ENCODE peak calls at places on chromosomes 2 and 18, in seven cellular contexts. One of them, this sample, is unnamed. For H3K4me1 and H3K9me3, the result is how much of the 10 kb centered on the place peaks cover.

GRCh38 chr18:24395049-24395780 is 2.4 kb downstream of the OSBPL1A start:
- DNase-seq in astrocyte: no peak
- DNase-seq in H9: no peak
- DNase-seq in heart left ventricle: no peak
- DNase-seq in neural progenitor cell: no peak
- DNase-seq in transverse colon: no peak
- DNase-seq in sigmoid colon: no peak
- DNase-seq in this sample: no peak

GRCh38 chr2:82839046-82839445 is 1620.0 kb downstream of the SUCLG1 start:
- DNase-seq in heart left ventricle: no peak
- DNase-seq in H9: no peak
- DNase-seq in transverse colon: no peak
- DNase-seq in astrocyte: peak
- DNase-seq in sigmoid colon: no peak
- DNase-seq in neural progenitor cell: no peak
- DNase-seq in this sample: no peak

GRCh38 chr2:111634050-111634784 is 249.8 kb downstream of the ANAPC1 start:
- DNase-seq in heart left ventricle: no peak
- DNase-seq in sigmoid colon: no peak
- DNase-seq in neural progenitor cell: no peak
- DNase-seq in astrocyte: no peak
- DNase-seq in transverse colon: no peak
- DNase-seq in H9: no peak
- DNase-seq in this sample: no peak

GRCh38 chr18:76431437-76432273 is 63.4 kb downstream of the ZNF516 start:
- DNase-seq in heart left ventricle: no peak
- DNase-seq in transverse colon: no peak
- DNase-seq in H9: no peak
- DNase-seq in sigmoid colon: peak
- DNase-seq in neural progenitor cell: no peak
- DNase-seq in astrocyte: no peak
- DNase-seq in this sample: no peak

GRCh38 chr2:69013123-69013836 is at the start of gene ANTXR1:
- DNase-seq in heart left ventricle: peak
- DNase-seq in neural progenitor cell: peak
- DNase-seq in astrocyte: peak
- DNase-seq in sigmoid colon: peak
- DNase-seq in transverse colon: peak
- DNase-seq in H9: peak
- DNase-seq in this sample: peak

GRCh38 chr2:218781691-218782528 is at the start of gene CYP27A1:
- DNase-seq in astrocyte: no peak
- DNase-seq in sigmoid colon: peak
- DNase-seq in H9: peak
- DNase-seq in transverse colon: peak
- DNase-seq in neural progenitor cell: peak
- DNase-seq in heart left ventricle: peak
- DNase-seq in this sample: peak

GRCh38 chr2:216081012-216081411 is 597 bp downstream of the PECR start:
- DNase-seq in astrocyte: no peak
- DNase-seq in transverse colon: no peak
- DNase-seq in sigmoid colon: no peak
- DNase-seq in heart left ventricle: no peak
- DNase-seq in H9: no peak
- DNase-seq in neural progenitor cell: no peak
- DNase-seq in this sample: no peak

GRCh38 chr2:30865892-30866681 is 58.8 kb upstream of the CAPN13 start:
- DNase-seq in heart left ventricle: no peak
- DNase-seq in H9: no peak
- DNase-seq in transverse colon: no peak
- DNase-seq in neural progenitor cell: no peak
- DNase-seq in astrocyte: no peak
- DNase-seq in sigmoid colon: no peak
- DNase-seq in this sample: no peak

GRCh38 chr2:209526541-209526940 is 102.7 kb downstream of the MAP2 start:
- DNase-seq in astrocyte: no peak
- DNase-seq in sigmoid colon: no peak
- DNase-seq in heart left ventricle: no peak
- DNase-seq in transverse colon: no peak
- DNase-seq in neural progenitor cell: no peak
- DNase-seq in H9: no peak
- DNase-seq in this sample: no peak

GRCh38 chr18:48488388-48488850 is 50.4 kb upstream of the CTIF start:
- DNase-seq in H9: no peak
- DNase-seq in astrocyte: peak
- DNase-seq in heart left ventricle: peak
- DNase-seq in transverse colon: peak
- DNase-seq in neural progenitor cell: no peak
- DNase-seq in sigmoid colon: no peak
- DNase-seq in this sample: peak

GRCh38 chr2:221569342-221570278 is 2.5 kb downstream of the EPHA4 start:
- DNase-seq in heart left ventricle: no peak
- DNase-seq in neural progenitor cell: peak
- DNase-seq in sigmoid colon: no peak
- DNase-seq in astrocyte: no peak
- DNase-seq in H9: peak
- DNase-seq in transverse colon: no peak
- DNase-seq in this sample: no peak

GRCh38 chr2:234770715-234771141 is 181.1 kb upstream of the SH3BP4 start:
- DNase-seq in transverse colon: no peak
- DNase-seq in sigmoid colon: no peak
- DNase-seq in neural progenitor cell: no peak
- DNase-seq in H9: no peak
- DNase-seq in heart left ventricle: no peak
- DNase-seq in astrocyte: no peak
- DNase-seq in this sample: no peak

GRCh38 chr2:134194519-134194918 is 59.4 kb upstream of the MGAT5 start:
- DNase-seq in sigmoid colon: no peak
- DNase-seq in heart left ventricle: no peak
- DNase-seq in neural progenitor cell: no peak
- DNase-seq in astrocyte: no peak
- DNase-seq in transverse colon: no peak
- DNase-seq in H9: no peak
- DNase-seq in this sample: no peak
- H3K4me1 ChIP-seq in sigmoid colon: under half
- H3K4me1 ChIP-seq in heart left ventricle: under half
- H3K4me1 ChIP-seq in neural progenitor cell: under half
- H3K4me1 ChIP-seq in astrocyte: under half
- H3K4me1 ChIP-seq in transverse colon: under half
- H3K4me1 ChIP-seq in H9: under half
- H3K4me1 ChIP-seq in this sample: under half

GRCh38 chr2:886072-887022 is 64.3 kb upstream of the SNTG2 start:
- DNase-seq in transverse colon: no peak
- DNase-seq in H9: peak
- DNase-seq in sigmoid colon: no peak
- DNase-seq in neural progenitor cell: peak
- DNase-seq in astrocyte: no peak
- DNase-seq in heart left ventricle: peak
- DNase-seq in this sample: no peak
- TF ChIP-seq CTCF in transverse colon: no peak
- TF ChIP-seq CTCF in H9: no peak
- TF ChIP-seq CTCF in sigmoid colon: no peak
- TF ChIP-seq CTCF in neural progenitor cell: no peak
- TF ChIP-seq CTCF in astrocyte: no peak
- TF ChIP-seq CTCF in heart left ventricle: no peak
- TF ChIP-seq CTCF in this sample: no peak

GRCh38 chr18:79905389-79905911 is 46.0 kb downstream of the SLC66A2 start:
- DNase-seq in astrocyte: peak
- DNase-seq in neural progenitor cell: no peak
- DNase-seq in transverse colon: no peak
- DNase-seq in sigmoid colon: no peak
- DNase-seq in heart left ventricle: peak
- DNase-seq in H9: peak
- DNase-seq in this sample: no peak
- H3K9me3 ChIP-seq in astrocyte: under half
- H3K9me3 ChIP-seq in neural progenitor cell: under half
- H3K9me3 ChIP-seq in transverse colon: under half
- H3K9me3 ChIP-seq in sigmoid colon: under half
- H3K9me3 ChIP-seq in heart left ventricle: under half
- H3K9me3 ChIP-seq in H9: under half
- H3K9me3 ChIP-seq in this sample: under half

GRCh38 chr2:46314065-46314835 is 17.0 kb downstream of the EPAS1 start:
- DNase-seq in transverse colon: no peak
- DNase-seq in neural progenitor cell: no peak
- DNase-seq in H9: no peak
- DNase-seq in sigmoid colon: no peak
- DNase-seq in heart left ventricle: no peak
- DNase-seq in astrocyte: no peak
- DNase-seq in this sample: no peak
- H3K4me1 ChIP-seq in transverse colon: under half
- H3K4me1 ChIP-seq in neural progenitor cell: under half
- H3K4me1 ChIP-seq in H9: under half
- H3K4me1 ChIP-seq in sigmoid colon: under half
- H3K4me1 ChIP-seq in heart left ventricle: half or more
- H3K4me1 ChIP-seq in astrocyte: under half
- H3K4me1 ChIP-seq in this sample: under half

GRCh38 chr18:7608174-7608550 is 41.0 kb downstream of the PTPRM start:
- DNase-seq in astrocyte: peak
- DNase-seq in heart left ventricle: no peak
- DNase-seq in transverse colon: no peak
- DNase-seq in sigmoid colon: no peak
- DNase-seq in neural progenitor cell: no peak
- DNase-seq in H9: no peak
- DNase-seq in this sample: no peak

GRCh38 chr18:7609617-7610016 is 42.5 kb downstream of the PTPRM start:
- DNase-seq in astrocyte: no peak
- DNase-seq in transverse colon: no peak
- DNase-seq in sigmoid colon: no peak
- DNase-seq in H9: no peak
- DNase-seq in neural progenitor cell: no peak
- DNase-seq in heart left ventricle: no peak
- DNase-seq in this sample: no peak

GRCh38 chr18:7607535-7608173 is 40.5 kb downstream of the PTPRM start:
- DNase-seq in neural progenitor cell: no peak
- DNase-seq in heart left ventricle: peak
- DNase-seq in sigmoid colon: no peak
- DNase-seq in astrocyte: no peak
- DNase-seq in transverse colon: no peak
- DNase-seq in H9: no peak
- DNase-seq in this sample: no peak

GRCh38 chr18:7605705-7606104 is 38.6 kb downstream of the PTPRM start:
- DNase-seq in sigmoid colon: no peak
- DNase-seq in neural progenitor cell: no peak
- DNase-seq in astrocyte: no peak
- DNase-seq in H9: peak
- DNase-seq in transverse colon: no peak
- DNase-seq in heart left ventricle: no peak
- DNase-seq in this sample: no peak

GRCh38 chr18:7608798-7609197 is 41.7 kb downstream of the PTPRM start:
- DNase-seq in transverse colon: no peak
- DNase-seq in H9: no peak
- DNase-seq in heart left ventricle: peak
- DNase-seq in astrocyte: peak
- DNase-seq in sigmoid colon: no peak
- DNase-seq in neural progenitor cell: no peak
- DNase-seq in this sample: no peak
- TF ChIP-seq CTCF in transverse colon: no peak
- TF ChIP-seq CTCF in H9: no peak
- TF ChIP-seq CTCF in heart left ventricle: no peak
- TF ChIP-seq CTCF in astrocyte: no peak
- TF ChIP-seq CTCF in sigmoid colon: no peak
- TF ChIP-seq CTCF in neural progenitor cell: no peak
- TF ChIP-seq CTCF in this sample: no peak

DNA sequence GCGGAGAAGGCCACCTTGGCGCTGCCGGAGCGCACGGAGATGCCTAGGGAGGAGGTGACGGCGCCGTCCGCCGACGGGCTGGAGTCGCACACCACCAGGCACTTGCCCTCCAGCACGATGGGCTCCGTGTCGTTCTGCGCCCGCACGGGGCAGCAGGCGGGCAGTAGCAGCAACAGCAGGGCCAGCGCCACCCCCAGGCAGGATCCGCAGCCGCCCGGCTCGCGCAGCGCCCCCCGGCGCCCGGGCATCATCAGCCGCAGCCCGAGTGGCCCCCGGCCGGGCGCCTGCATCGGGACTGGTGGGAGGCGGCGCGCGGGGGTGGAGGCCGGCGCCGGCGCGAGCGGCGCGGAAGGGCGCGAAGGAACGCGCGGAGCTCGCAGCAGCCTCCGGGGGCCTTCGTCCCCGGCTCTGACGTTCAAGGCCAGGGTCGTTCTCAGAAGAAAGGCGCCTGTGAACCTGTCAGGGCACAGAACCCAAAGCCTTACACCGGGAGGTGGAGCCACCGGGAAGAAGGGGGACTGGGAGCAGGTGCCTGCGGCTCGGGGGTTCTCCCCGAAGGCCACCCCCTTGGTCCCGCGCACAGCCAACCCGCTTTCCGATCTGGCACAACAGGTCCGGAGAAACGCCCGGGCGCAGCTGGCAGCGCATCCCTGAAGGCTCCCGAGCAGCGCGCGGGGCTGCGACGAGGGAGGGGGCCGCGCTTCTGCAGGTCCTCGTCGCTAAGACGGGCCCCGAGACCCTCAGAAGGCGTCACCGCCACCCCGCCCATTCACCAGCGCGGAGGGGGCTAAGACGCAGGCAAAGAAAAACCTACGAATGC is 2.1 kb downstream of the CBLN2 start:
- DNase-seq in H9: peak
- DNase-seq in neural progenitor cell: peak
- DNase-seq in sigmoid colon: no peak
- DNase-seq in transverse colon: no peak
- DNase-seq in astrocyte: no peak
- DNase-seq in heart left ventricle: no peak
- DNase-seq in this sample: no peak
- H3K9me3 ChIP-seq in H9: under half
- H3K9me3 ChIP-seq in neural progenitor cell: under half
- H3K9me3 ChIP-seq in sigmoid colon: under half
- H3K9me3 ChIP-seq in transverse colon: under half
- H3K9me3 ChIP-seq in astrocyte: under half
- H3K9me3 ChIP-seq in heart left ventricle: under half
- H3K9me3 ChIP-seq in this sample: under half

GRCh38 chr2:841036-841435 is 109.6 kb upstream of the SNTG2 start:
- DNase-seq in neural progenitor cell: no peak
- DNase-seq in H9: peak
- DNase-seq in sigmoid colon: no peak
- DNase-seq in astrocyte: no peak
- DNase-seq in transverse colon: no peak
- DNase-seq in heart left ventricle: no peak
- DNase-seq in this sample: no peak

GRCh38 chr2:847669-848068 is 103.0 kb upstream of the SNTG2 start:
- DNase-seq in astrocyte: no peak
- DNase-seq in heart left ventricle: no peak
- DNase-seq in neural progenitor cell: no peak
- DNase-seq in H9: no peak
- DNase-seq in transverse colon: no peak
- DNase-seq in sigmoid colon: no peak
- DNase-seq in this sample: no peak

GRCh38 chr2:848099-848498 is 102.5 kb upstream of the SNTG2 start:
- DNase-seq in transverse colon: no peak
- DNase-seq in astrocyte: no peak
- DNase-seq in sigmoid colon: no peak
- DNase-seq in neural progenitor cell: no peak
- DNase-seq in heart left ventricle: no peak
- DNase-seq in H9: no peak
- DNase-seq in this sample: no peak

GRCh38 chr2:844725-845124 is 105.9 kb upstream of the SNTG2 start:
- DNase-seq in H9: no peak
- DNase-seq in transverse colon: no peak
- DNase-seq in heart left ventricle: no peak
- DNase-seq in neural progenitor cell: no peak
- DNase-seq in astrocyte: no peak
- DNase-seq in sigmoid colon: no peak
- DNase-seq in this sample: no peak

GRCh38 chr2:842151-842792 is 108.4 kb upstream of the SNTG2 start:
- DNase-seq in astrocyte: no peak
- DNase-seq in neural progenitor cell: no peak
- DNase-seq in heart left ventricle: no peak
- DNase-seq in sigmoid colon: no peak
- DNase-seq in transverse colon: no peak
- DNase-seq in H9: peak
- DNase-seq in this sample: no peak
- H3K4me1 ChIP-seq in astrocyte: under half
- H3K4me1 ChIP-seq in neural progenitor cell: under half
- H3K4me1 ChIP-seq in heart left ventricle: under half
- H3K4me1 ChIP-seq in sigmoid colon: under half
- H3K4me1 ChIP-seq in transverse colon: under half
- H3K4me1 ChIP-seq in H9: under half
- H3K4me1 ChIP-seq in this sample: under half

This sample was measured in ovary.